ENCODE peak calls at places on chromosomes 16 and 17, in seven cellular contexts. V is CD8-positive, alpha-beta memory T cell; Q is right atrium auricular region; Y is ovary; C is esophagus muscularis mucosa; H is cardiac fibroblast; K is AG04450. T is an unnamed sample.

GRCh38 chr16:55000595-55000994 is 69.9 kb downstream of the IRX5 start:
- DNase-seq in Y (no peak), C (no peak), H (peak; percentile 18), K (no peak), Q (no peak), V (no peak), T (no peak)

GRCh38 chr17:6797718-6798351 is 21.8 kb downstream of the FBXO39 start:
- DNase-seq in C (no peak), K (no peak), Q (no peak), V (no peak), Y (no peak), H (no peak), T (no peak)

GRCh38 chr17:48910370-48910769 is 2.2 kb downstream of the UBE2Z start:
- DNase-seq in Q (no peak), Y (no peak), H (no peak), V (no peak), K (no peak), C (no peak), T (no peak)

GRCh38 chr16:54630284-54630967 is 300.2 kb upstream of the IRX5 start:
- DNase-seq in H (peak; percentile 52), Q (peak; percentile 67), K (no peak), Y (no peak), V (no peak), C (no peak), T (no peak)

GRCh38 chr17:50893183-50893993 is 27.2 kb upstream of the TOB1 start:
- DNase-seq in C (no peak), Y (no peak), V (no peak), H (peak; percentile 57), Q (no peak), K (no peak), T (no peak)

GRCh38 chr17:64063088-64063487 is 42.7 kb upstream of the ICAM2 start:
- DNase-seq in V (no peak), Q (no peak), H (no peak), Y (no peak), K (no peak), C (no peak), T (peak; percentile 74)

GRCh38 chr17:34614698-34615097 is 35.3 kb downstream of the TMEM132E start:
- DNase-seq in Q (no peak), K (no peak), V (no peak), C (no peak), Y (no peak), H (no peak), T (no peak)

GRCh38 chr17:50547736-50548083 is 736 bp downstream of the SPATA20 start:
- DNase-seq in H (no peak), Y (peak; percentile 60), Q (no peak), K (no peak), V (no peak), C (no peak), T (no peak)

GRCh38 chr16:87303431-87303930 is 13.7 kb downstream of the C16orf95 start:
- DNase-seq in Y (no peak), C (no peak), Q (no peak), K (no peak), V (no peak), H (no peak), T (no peak)

GRCh38 chr17:61647044-61647443 is 56.0 kb upstream of the NACA2 start:
- DNase-seq in Y (no peak), H (peak; percentile 8), V (no peak), Q (no peak), K (no peak), C (no peak), T (no peak)

GRCh38 chr16:81457326-81458133 is 12.9 kb downstream of the CMIP start:
- DNase-seq in Y (no peak), V (no peak), H (peak; percentile 60), Q (no peak), K (peak; percentile 18), C (no peak), T (no peak)

GRCh38 chr16:7013990-7014389 is 318.7 kb upstream of the RBFOX1 start:
- DNase-seq in H (no peak), Y (no peak), K (no peak), V (no peak), C (no peak), Q (no peak), T (no peak)

GRCh38 chr16:87636050-87636684 is 33.9 kb downstream of the JPH3 start:
- DNase-seq in Y (peak; percentile 87), C (no peak), V (peak; percentile 70), Q (peak; percentile 82), H (peak; percentile 84), K (peak; percentile 26), T (peak; percentile 65)

GRCh38 chr16:62648256-62648655 is 612.0 kb upstream of the CDH8 start:
- DNase-seq in V (no peak), H (no peak), Q (no peak), K (no peak), Y (no peak), C (no peak), T (peak; percentile 19)

GRCh38 chr17:16081507-16082087 is 82.0 kb downstream of the TTC19 start:
- DNase-seq in H (no peak), V (no peak), Y (no peak), Q (no peak), C (no peak), K (no peak), T (no peak)

GRCh38 chr17:79388556-79389295 is 222.1 kb downstream of the RBFOX3 start:
- DNase-seq in Y (peak; percentile 61), V (no peak), K (no peak), C (no peak), Q (no peak), H (peak; percentile 54), T (peak; percentile 48)

GRCh38 chr17:62626719-62627218 is 701 bp upstream of the MRC2 start:
- DNase-seq in C (no peak), V (no peak), Y (peak; percentile 88), Q (peak; percentile 86), H (peak; percentile 91), K (peak; percentile 61), T (no peak)

GRCh38 chr16:77076839-77077238 is 114.2 kb upstream of the MON1B start:
- DNase-seq in H (no peak), Q (no peak), K (no peak), Y (no peak), V (no peak), C (no peak), T (no peak)

DNA sequence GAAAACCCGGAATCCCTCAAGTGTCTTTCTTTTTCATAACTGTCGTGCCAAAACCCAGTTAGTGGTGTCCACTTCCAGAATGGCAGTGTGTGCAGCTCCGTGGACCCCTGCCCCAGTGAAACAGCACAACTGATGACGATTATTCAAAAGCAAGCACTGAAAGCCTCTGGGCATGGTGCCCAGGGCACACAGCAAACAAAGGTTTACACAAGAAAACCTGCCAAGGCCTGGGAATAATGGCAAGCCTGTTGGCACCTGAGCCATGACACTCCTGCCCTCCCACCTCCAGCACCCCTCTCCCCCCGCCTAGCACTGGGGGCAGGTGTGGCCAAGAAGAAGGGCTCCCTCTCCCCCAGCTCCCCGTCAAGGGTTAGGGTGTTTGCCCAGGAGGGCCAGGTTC is 2.8 kb downstream of the PKMYT1 start:
- DNase-seq in H (no peak), K (no peak), Y (no peak), Q (no peak), C (no peak), V (no peak), T (no peak)
- H3K4me3 ChIP-seq in H (no peak overlapping the region), K (no peak overlapping the region), Y (no peak overlapping the region), Q (no peak overlapping the region), C (no peak overlapping the region), V (no peak overlapping the region), T (no peak overlapping the region)

GRCh38 chr17:10622610-10623485 is 34.3 kb downstream of the MYH3 start:
- DNase-seq in C (no peak), Y (no peak), K (no peak), H (no peak), V (no peak), Q (no peak), T (no peak)

GRCh38 chr17:10621397-10621796 is 35.7 kb downstream of the MYH3 start:
- DNase-seq in Y (no peak), H (no peak), C (no peak), K (no peak), Q (no peak), V (no peak), T (no peak)

GRCh38 chr17:10624966-10625365 is 32.1 kb downstream of the MYH3 start:
- DNase-seq in Y (no peak), K (no peak), Q (no peak), H (no peak), C (no peak), V (no peak), T (no peak)

GRCh38 chr17:10626378-10626777 is 30.7 kb downstream of the MYH3 start:
- DNase-seq in Q (no peak), V (no peak), H (no peak), K (no peak), C (no peak), Y (no peak), T (no peak)

GRCh38 chr17:10623786-10624338 is 33.2 kb downstream of the MYH3 start:
- DNase-seq in Y (no peak), H (no peak), K (no peak), C (no peak), V (no peak), Q (no peak), T (no peak)
- H3K4me3 ChIP-seq in Y (no peak overlapping the region), H (no peak overlapping the region), K (no peak overlapping the region), C (no peak overlapping the region), V (no peak overlapping the region), Q (no peak overlapping the region), T (no peak overlapping the region)

DNA sequence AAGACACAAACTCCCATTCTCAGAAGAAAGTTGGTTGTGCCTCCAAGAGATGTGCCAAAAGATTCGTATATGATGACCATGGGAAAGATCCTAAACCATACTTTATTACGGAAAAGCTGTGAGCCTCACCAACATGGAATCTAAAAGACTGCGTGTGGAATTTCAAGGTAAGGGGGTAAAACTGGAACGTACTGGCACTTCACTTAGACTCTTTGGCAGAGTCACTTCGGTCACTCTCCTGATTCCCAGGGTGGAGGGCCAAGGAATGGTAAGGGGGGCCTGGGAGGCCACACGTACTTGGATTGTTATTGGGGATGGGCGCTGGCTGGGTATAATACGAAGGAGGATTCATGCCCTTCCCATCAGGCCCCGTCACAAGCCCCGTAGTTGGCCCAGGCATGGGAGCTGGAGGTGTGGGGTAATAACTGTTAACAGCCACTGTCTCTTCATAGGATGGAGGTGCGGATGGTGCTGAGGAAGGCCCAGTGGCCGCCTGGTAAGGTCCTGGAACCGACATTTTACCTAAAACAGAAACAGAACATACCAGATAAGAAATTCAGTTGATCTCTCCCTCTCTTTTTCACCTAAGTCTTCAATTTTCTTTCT is 30.4 kb downstream of the LITAF start:
- DNase-seq in Q (no peak), Y (no peak), V (no peak), K (no peak), H (no peak), C (no peak), T (no peak)
- H3K4me3 ChIP-seq in Q (no peak overlapping the region), Y (no peak overlapping the region), V (peak overlapping the region; percentile 2), K (no peak overlapping the region), H (no peak overlapping the region), C (no peak overlapping the region), T (no peak overlapping the region)

DNA sequence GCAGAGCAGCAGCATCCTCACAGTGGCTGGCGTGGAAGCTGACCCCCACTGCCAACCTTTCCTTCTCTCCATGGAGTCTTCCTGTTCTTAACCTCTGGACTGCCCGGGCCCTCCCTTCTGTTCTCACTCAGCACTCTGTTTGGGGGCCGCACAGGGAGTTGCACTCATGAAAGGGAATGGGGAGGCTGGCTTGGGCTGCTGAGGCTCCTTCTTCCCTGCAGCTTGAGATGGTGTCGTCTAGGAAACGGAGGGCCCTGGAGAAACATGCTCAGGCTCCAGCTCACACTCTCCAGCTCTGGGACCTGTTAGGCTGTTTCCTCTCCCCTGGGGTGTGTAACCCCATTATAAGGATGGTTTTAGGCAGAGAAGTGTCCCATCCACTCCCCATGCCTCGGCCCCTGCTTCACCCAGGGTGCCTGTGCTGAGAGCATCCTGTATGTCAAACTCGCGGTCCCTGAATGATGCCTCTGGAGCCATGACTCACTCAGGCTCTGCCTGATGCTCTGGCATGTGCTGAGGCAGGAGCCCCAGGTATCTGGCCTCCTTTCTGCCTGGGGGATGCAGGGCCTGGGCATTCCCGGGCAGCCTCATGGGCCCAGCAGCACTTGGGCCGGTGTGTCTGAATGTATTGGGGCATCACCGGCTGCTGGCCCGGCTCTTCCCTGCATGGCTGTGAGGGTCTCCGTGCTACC is 18.9 kb downstream of the TMEM94 start:
- DNase-seq in V (no peak), Y (no peak), C (no peak), K (no peak), Q (no peak), H (no peak), T (no peak)
- H3K4me3 ChIP-seq in V (no peak overlapping the region), Y (no peak overlapping the region), C (no peak overlapping the region), K (no peak overlapping the region), Q (no peak overlapping the region), H (no peak overlapping the region), T (no peak overlapping the region)